ENCODE peak calls at places on chromosomes 12 and 14, in four cellular contexts. I, D, C and F are unnamed samples.

GRCh38 chr12:123752046-123752445 is 10.1 kb upstream of the DNAH10 start:
- DNase-seq in D (no peak), C (no peak), I (no peak), F (no peak)

GRCh38 chr14:37590096-37590809 is 4.8 kb downstream of the FOXA1 start:
- DNase-seq in C (no peak), D (no peak), I (no peak), F (no peak)

GRCh38 chr14:105247715-105248367 is 492 bp upstream of the BTBD6 start:
- DNase-seq in I (peak; percentile 11), D (no peak), C (no peak), F (no peak)

GRCh38 chr12:116591608-116592115 is 32.5 kb downstream of the MAP1LC3B2 start:
- DNase-seq in D (peak; percentile 76), I (no peak), C (no peak), F (no peak)

GRCh38 chr12:106120578-106121105 is 18.1 kb downstream of the NUAK1 start:
- DNase-seq in D (no peak), I (no peak), C (no peak), F (peak; percentile 68)

GRCh38 chr14:73833024-73833423 is 18.6 kb upstream of the PTGR2 start:
- DNase-seq in I (peak; percentile 79), C (no peak), D (peak; percentile 80), F (no peak)

GRCh38 chr12:131832393-131833231 is 4.4 kb downstream of the MMP17 start:
- DNase-seq in I (peak; percentile 81), C (no peak), D (peak; percentile 72), F (peak; percentile 83)

GRCh38 chr14:68547305-68548193 is 245.3 kb downstream of the ZFP36L1 start:
- DNase-seq in D (peak; percentile 99), I (peak; percentile 97), C (no peak), F (peak; percentile 79)

GRCh38 chr12:127560041-127560478 is 706.9 kb upstream of the TMEM132C start:
- DNase-seq in D (no peak), C (no peak), I (no peak), F (no peak)

GRCh38 chr12:4909734-4910501 is at the start of gene KCNA1:
- DNase-seq in D (peak; percentile 12), C (no peak), I (peak; percentile 10), F (no peak)

GRCh38 chr14:21070083-21070609 is at the start of gene ARHGEF40:
- DNase-seq in I (peak; percentile 56), D (no peak), C (peak; percentile 71), F (peak; percentile 40)

GRCh38 chr14:92917956-92918355 is 5.0 kb upstream of the CHGA start:
- DNase-seq in I (no peak), C (no peak), D (no peak), F (no peak)

GRCh38 chr14:20327005-20327869 is 5.8 kb downstream of the CCNB1IP1 start:
- DNase-seq in I (peak; percentile 68), D (peak; percentile 83), C (peak; percentile 43), F (peak; percentile 55)

GRCh38 chr12:15971211-15971610 is 60.1 kb downstream of the DERA start:
- DNase-seq in I (no peak), D (no peak), C (no peak), F (no peak)

GRCh38 chr12:25151476-25151875 is 43.5 kb downstream of the DNAI7 start:
- DNase-seq in D (peak; percentile 98), I (peak; percentile 92), C (no peak), F (peak; percentile 35)

GRCh38 chr14:49314756-49315155 is 271.4 kb downstream of the RPS29 start:
- DNase-seq in C (no peak), I (no peak), D (peak; percentile 80), F (no peak)

GRCh38 chr14:33765251-33765650 is 185.6 kb downstream of the EGLN3 start:
- DNase-seq in D (no peak), C (peak; percentile 68), I (no peak), F (no peak)

GRCh38 chr14:97458302-97459137 is 661.3 kb downstream of the VRK1 start:
- DNase-seq in D (no peak), C (no peak), I (peak; percentile 3), F (no peak)

GRCh38 chr12:1974812-1975211 is 29.4 kb downstream of the DCP1B start:
- DNase-seq in C (no peak), D (no peak), I (peak; percentile 21), F (no peak)

GRCh38 chr12:1970331-1970900 is 33.8 kb downstream of the DCP1B start:
- DNase-seq in D (no peak), C (no peak), I (peak; percentile 25), F (no peak)

GRCh38 chr12:1977109-1977508 is 27.1 kb downstream of the DCP1B start:
- DNase-seq in C (no peak), D (no peak), I (no peak), F (no peak)

GRCh38 chr12:1972856-1973317 is 31.4 kb downstream of the DCP1B start:
- DNase-seq in D (peak; percentile 53), C (no peak), I (peak; percentile 25), F (no peak)

GRCh38 chr12:1972260-1972659 is 32.0 kb downstream of the DCP1B start:
- DNase-seq in D (peak; percentile 72), I (peak; percentile 72), C (no peak), F (no peak)
- H3K4me3 ChIP-seq in D (no peak overlapping the region), I (no peak overlapping the region), C (no peak overlapping the region), F (no peak overlapping the region)

DNA sequence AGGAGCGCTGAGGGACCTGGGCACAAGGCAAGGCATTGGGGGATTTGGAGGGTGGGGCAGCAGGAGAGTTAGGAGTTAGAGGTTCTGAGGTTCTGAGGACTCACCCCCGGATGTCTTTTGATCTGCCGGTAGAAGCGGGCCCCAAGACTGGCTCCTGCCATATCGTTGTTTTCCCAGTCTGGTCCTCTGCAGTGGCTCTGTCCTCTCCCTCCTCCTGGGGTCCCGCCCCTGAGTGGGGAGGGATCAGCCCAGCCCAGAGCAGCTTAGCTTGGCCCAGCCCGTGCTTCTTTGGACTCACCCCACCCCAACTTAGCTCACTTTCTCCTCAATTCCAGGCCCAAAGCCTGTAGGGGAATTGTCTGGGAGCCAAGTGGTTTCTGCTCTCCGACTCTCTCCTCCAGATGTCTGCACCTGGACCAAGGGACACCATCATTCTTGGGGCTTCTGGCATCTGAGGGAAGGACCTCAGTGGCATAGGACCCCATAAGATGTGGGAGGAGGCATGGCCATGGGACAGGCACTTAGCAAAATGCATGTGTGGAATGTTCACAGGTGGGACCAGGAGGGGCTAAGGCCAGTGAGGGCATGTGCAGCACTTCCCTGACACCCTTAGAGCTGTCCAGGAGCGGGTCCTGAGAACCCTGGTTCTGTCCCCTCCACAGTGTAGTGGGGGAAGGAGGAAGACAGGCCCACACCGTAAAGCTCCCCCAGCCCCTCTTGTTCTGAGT is 7.6 kb downstream of the SHMT2 start:
- DNase-seq in I (peak; percentile 47), C (peak; percentile 45), D (no peak), F (no peak)
- H3K4me3 ChIP-seq in I (peak overlapping the region; percentile 20), C (no peak overlapping the region), D (no peak overlapping the region), F (no peak overlapping the region)

DNA sequence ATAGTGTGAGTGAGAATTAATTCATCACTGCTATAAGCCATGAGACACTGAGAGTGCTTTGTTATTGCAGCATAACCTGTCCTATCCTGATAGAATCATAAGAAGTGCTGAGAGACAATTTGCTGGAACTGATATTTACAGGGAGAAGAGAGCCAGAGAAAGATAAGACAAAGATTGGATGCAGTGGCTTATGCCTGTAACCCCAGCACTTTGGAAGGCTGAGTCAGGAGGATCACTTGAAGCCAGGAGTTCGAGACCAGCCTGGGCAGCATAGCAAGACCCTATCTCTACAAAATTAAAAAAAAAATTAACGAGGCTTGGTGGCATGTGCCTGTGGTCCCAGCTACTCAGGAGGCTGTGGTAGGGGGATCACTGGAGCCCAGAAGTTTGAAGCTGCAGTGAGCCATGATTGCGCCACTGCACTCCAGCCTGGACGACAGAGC is 3.0 kb upstream of the P2RX7 start:
- DNase-seq in D (no peak), I (no peak), C (no peak), F (no peak)
- H3K4me3 ChIP-seq in D (no peak overlapping the region), I (no peak overlapping the region), C (no peak overlapping the region), F (no peak overlapping the region)

GRCh38 chr12:54000774-54001114 is 783 bp downstream of the HOXC9 start:
- DNase-seq in C (no peak), D (no peak), I (no peak), F (no peak)
- H3K4me3 ChIP-seq in C (no peak overlapping the region), D (peak overlapping the region; percentile 84), I (peak overlapping the region; percentile 98), F (peak overlapping the region; percentile 83)

GRCh38 chr12:66189476-66189823 is 436 bp downstream of the IRAK3 start:
- DNase-seq in C (no peak), D (peak; percentile 24), I (no peak), F (no peak)
- H3K4me3 ChIP-seq in C (no peak overlapping the region), D (peak overlapping the region; percentile 68), I (peak overlapping the region; percentile 69), F (peak overlapping the region; percentile 42)

GRCh38 chr14:99266181-99267178 is 5.5 kb downstream of the BCL11B start:
- DNase-seq in I (peak; percentile 62), D (peak; percentile 59), C (peak; percentile 86), F (peak; percentile 65)
- H3K4me3 ChIP-seq in I (peak overlapping the region; percentile 43), D (no peak overlapping the region), C (no peak overlapping the region), F (peak overlapping the region; percentile 26)

DNA sequence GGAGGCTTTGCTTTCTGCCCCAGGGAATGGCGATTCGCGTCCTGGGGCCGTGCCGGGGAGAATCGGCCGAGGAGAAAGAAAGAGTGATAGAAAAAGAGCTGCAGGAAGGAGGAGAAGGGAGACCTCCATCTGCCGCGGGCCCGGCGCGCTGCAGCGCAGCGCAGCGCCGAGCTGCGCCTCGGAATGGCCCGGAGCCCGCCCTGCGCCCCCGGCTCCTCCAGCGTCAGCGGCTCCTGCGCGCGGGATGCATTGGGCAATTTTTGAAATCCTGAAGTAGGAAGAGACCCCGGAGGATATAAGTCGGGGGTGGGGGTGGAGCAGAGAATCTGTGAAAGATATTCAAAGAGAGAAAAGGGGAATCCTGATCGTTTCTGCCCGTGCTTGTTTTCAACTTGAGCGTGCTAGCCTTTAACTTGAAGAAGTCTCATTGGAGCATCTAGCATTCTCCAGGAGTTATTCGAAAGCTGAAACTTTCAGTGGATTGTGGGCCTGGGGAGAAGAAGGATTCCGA is 371 bp downstream of the PDE3A start:
- DNase-seq in D (peak; percentile 40), I (peak; percentile 17), C (peak; percentile 25), F (peak; percentile 40)
- H3K4me3 ChIP-seq in D (peak overlapping the region; percentile 82), I (peak overlapping the region; percentile 68), C (peak overlapping the region; percentile 30), F (peak overlapping the region; percentile 75)

GRCh38 chr12:75976913-75977312 is 54.7 kb downstream of the PHLDA1 start:
- DNase-seq in C (no peak), D (no peak), I (no peak), F (no peak)

GRCh38 chr12:75977590-75977951 is 54.0 kb downstream of the PHLDA1 start:
- DNase-seq in D (no peak), C (no peak), I (no peak), F (no peak)

GRCh38 chr12:75979181-75979580 is 52.4 kb downstream of the PHLDA1 start:
- DNase-seq in D (peak; percentile 60), I (peak; percentile 43), C (no peak), F (no peak)

GRCh38 chr12:75978677-75979076 is 52.9 kb downstream of the PHLDA1 start:
- DNase-seq in I (no peak), C (no peak), D (no peak), F (no peak)

DNA sequence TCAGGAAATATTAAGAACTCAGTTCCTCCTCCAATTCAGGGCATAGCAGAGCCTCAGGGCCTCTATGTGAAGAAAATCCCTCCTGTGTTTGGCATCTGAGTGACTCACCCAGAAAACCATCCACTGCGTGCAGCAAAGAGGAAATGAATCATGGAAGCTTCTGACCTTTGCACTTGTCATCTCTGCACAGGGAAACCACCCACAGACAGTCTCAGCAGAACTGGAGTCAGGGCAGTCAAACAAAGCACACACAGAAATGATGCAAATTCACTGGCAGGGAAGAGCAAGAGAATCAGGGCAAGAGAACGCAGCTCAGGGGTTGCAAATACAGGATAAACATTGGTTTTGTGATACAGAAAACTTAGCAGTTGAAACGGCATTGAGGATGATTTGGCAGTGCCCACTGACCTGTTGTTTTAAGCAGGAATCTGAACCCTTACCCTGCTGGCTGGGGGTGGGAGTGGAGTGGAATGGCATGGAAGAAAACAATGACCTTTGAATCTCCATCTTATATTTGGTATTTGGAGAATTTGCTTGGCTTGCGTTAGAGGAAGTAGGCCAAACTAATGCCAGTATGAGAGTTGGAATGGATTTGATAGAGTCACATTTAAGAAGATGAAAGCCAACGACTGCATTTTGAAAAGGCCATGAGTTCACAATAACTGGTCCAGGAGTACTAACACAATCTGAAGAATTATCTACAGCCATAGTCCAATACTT is 53.5 kb downstream of the PHLDA1 start:
- DNase-seq in C (peak; percentile 32), D (peak; percentile 100), I (peak; percentile 99), F (peak; percentile 94)
- H3K4me3 ChIP-seq in C (no peak overlapping the region), D (no peak overlapping the region), I (no peak overlapping the region), F (peak overlapping the region; percentile 12)